ENCODE peak calls at places on chromosomes 5 and 9, in four cellular contexts. J is NCI-H524, T is transverse colon, H is LoVo. V is an unnamed sample.

GRCh38 chr5:1564182-1564748 is 40.5 kb upstream of the LPCAT1 start:
- DNase-seq in T (peak), J (no peak), H (no peak), V (no peak)

GRCh38 chr5:26719824-26720223 is 318.6 kb downstream of the CDH9 start:
- DNase-seq in H (no peak), T (no peak), J (no peak), V (no peak)

GRCh38 chr5:140317859-140318258 is 15.0 kb upstream of the PFDN1 start:
- DNase-seq in H (no peak), T (no peak), J (no peak), V (no peak)

GRCh38 chr9:70534058-70534457 is 119.6 kb upstream of the KLF9 start:
- DNase-seq in J (no peak), T (no peak), H (no peak), V (no peak)

GRCh38 chr5:155147222-155147621 is 133.7 kb downstream of the KIF4B start:
- DNase-seq in T (no peak), H (no peak), J (no peak), V (no peak)

GRCh38 chr5:156481741-156482140 is 154.8 kb downstream of the SGCD start:
- DNase-seq in J (peak), T (no peak), H (no peak), V (no peak)

GRCh38 chr5:149264432-149265069 is 7.1 kb upstream of the AFAP1L1 start:
- DNase-seq in J (no peak), H (no peak), T (peak), V (no peak)

GRCh38 chr9:94108584-94108983 is 24.3 kb downstream of the PTPDC1 start:
- DNase-seq in J (no peak), H (no peak), T (no peak), V (no peak)

GRCh38 chr9:18269561-18269960 is 204.4 kb upstream of the ADAMTSL1 start:
- DNase-seq in H (no peak), J (no peak), T (no peak), V (no peak)

GRCh38 chr9:137774775-137775386 is 102.7 kb upstream of the CACNA1B start:
- DNase-seq in T (no peak), H (no peak), J (no peak), V (no peak)

GRCh38 chr5:765948-766631 is 18.4 kb downstream of the ZDHHC11B start:
- DNase-seq in T (no peak), H (no peak), J (no peak), V (no peak)

GRCh38 chr5:154370119-154370518 is 75.7 kb upstream of the SAP30L start:
- DNase-seq in H (peak), J (no peak), T (no peak), V (no peak)

GRCh38 chr5:89034588-89034987 is 151.6 kb upstream of the MEF2C start:
- DNase-seq in J (no peak), T (no peak), H (no peak), V (no peak)

GRCh38 chr5:137994556-137994955 is 38.3 kb downstream of the FAM13B start:
- DNase-seq in H (no peak), T (no peak), J (no peak), V (no peak)

GRCh38 chr5:1249366-1250280 is 24.4 kb downstream of the SLC6A18 start:
- DNase-seq in J (no peak), H (no peak), T (no peak), V (no peak)

GRCh38 chr5:88878976-88879375 is 4.0 kb downstream of the MEF2C start:
- DNase-seq in J (no peak), T (no peak), H (peak), V (no peak)

GRCh38 chr9:112093147-112093874 is 81.8 kb downstream of the SUSD1 start:
- DNase-seq in J (no peak), H (no peak), T (no peak), V (no peak)

GRCh38 chr9:71285191-71285656 is 163.8 kb upstream of the TRPM3 start:
- DNase-seq in T (peak), J (no peak), H (peak), V (peak)

GRCh38 chr9:109117856-109118801 is 1.6 kb downstream of the TMEM245 start:
- DNase-seq in T (peak), H (peak), J (no peak), V (no peak)

GRCh38 chr5:663436-664342 is 29.5 kb downstream of the TPPP start:
- DNase-seq in T (peak), J (no peak), H (peak), V (no peak)

GRCh38 chr9:118578467-118578866 is 790.8 kb downstream of the BRINP1 start:
- DNase-seq in J (no peak), T (no peak), H (no peak), V (no peak)

GRCh38 chr5:128035689-128036088 is 47.9 kb upstream of the SLC12A2 start:
- DNase-seq in T (no peak), H (no peak), J (peak), V (no peak)

GRCh38 chr5:95673076-95673475 is 9.7 kb downstream of the SPATA9 start:
- DNase-seq in H (no peak), T (no peak), J (no peak), V (no peak)

GRCh38 chr9:133874061-133874638 is 118.0 kb downstream of the VAV2 start:
- DNase-seq in J (peak), H (peak), T (no peak), V (no peak)

GRCh38 chr5:9479361-9479760 is 66.5 kb downstream of the SEMA5A start:
- DNase-seq in J (no peak), H (no peak), T (no peak), V (no peak)

GRCh38 chr5:112276996-112277395 is 142.1 kb downstream of the EPB41L4A start:
- DNase-seq in T (no peak), H (no peak), J (peak), V (no peak)

GRCh38 chr5:73189816-73190451 is 16.9 kb downstream of the TMEM174 start:
- DNase-seq in T (peak), J (peak), H (no peak), V (no peak)

GRCh38 chr9:127457191-127457878 is 6.0 kb downstream of the LRSAM1 start:
- DNase-seq in J (no peak), H (no peak), T (no peak), V (no peak)

GRCh38 chr5:88860501-88860900 is 22.5 kb downstream of the MEF2C start:
- DNase-seq in H (no peak), J (no peak), T (no peak), V (no peak)

GRCh38 chr5:135460246-135461033 is 8.3 kb upstream of the TIFAB start:
- DNase-seq in T (no peak), J (no peak), H (no peak), V (no peak)

GRCh38 chr9:103992938-103993595 is 101.0 kb upstream of the SMC2 start:
- DNase-seq in H (no peak), T (no peak), J (no peak), V (no peak)

GRCh38 chr5:36688722-36689121 is 82.3 kb downstream of the SLC1A3 start:
- DNase-seq in T (no peak), J (no peak), H (peak), V (no peak)

GRCh38 chr5:79112703-79113058 is 1.1 kb downstream of the BHMT start:
- DNase-seq in J (no peak), T (no peak), H (no peak), V (no peak)

GRCh38 chr9:121075251-121076036 is 689 bp downstream of the CNTRL start:
- DNase-seq in H (no peak), J (no peak), T (no peak), V (no peak)

GRCh38 chr9:27124151-27124550 is 15.1 kb downstream of the TEK start:
- DNase-seq in J (no peak), T (no peak), H (no peak), V (no peak)

GRCh38 chr9:132411091-132411508 is 1.1 kb downstream of the CFAP77 start:
- DNase-seq in T (peak), J (peak), H (peak), V (no peak)

GRCh38 chr5:172642511-172642910 is 1.4 kb downstream of the NEURL1B start:
- DNase-seq in J (no peak), T (no peak), H (no peak), V (no peak)

GRCh38 chr9:71096431-71097108 is 24.9 kb downstream of the TRPM3 start:
- DNase-seq in J (no peak), H (no peak), T (peak), V (no peak)

GRCh38 chr5:55071413-55071812 is 31.0 kb upstream of the GZMA start:
- DNase-seq in H (no peak), J (no peak), T (no peak), V (no peak)